ENCODE peak calls at places on chromosomes 4 and X, in four cellular contexts. A is NCI-H2081; K is CD4-positive, alpha-beta memory T cell; B is Kasumi-1. E is an unnamed sample.

GRCh38 chr4:13534344-13535063 is 9.8 kb downstream of the NKX3-2 start:
- DNase-seq in A (no peak), B (no peak), K (no peak), E (no peak)

GRCh38 chrX:48466696-48467095 is 3.4 kb downstream of the SLC38A5 start:
- DNase-seq in A (no peak), K (no peak), B (no peak), E (no peak)

GRCh38 chrX:18424482-18425198 is 768 bp upstream of the CDKL5 start:
- DNase-seq in B (peak), K (peak), A (peak), E (no peak)

GRCh38 chr4:176340871-176341685 is 21.3 kb downstream of the SPCS3 start:
- DNase-seq in B (peak), K (peak), A (peak), E (no peak)

GRCh38 chr4:153641532-153641931 is 42.5 kb upstream of the TLR2 start:
- DNase-seq in B (no peak), A (no peak), K (no peak), E (no peak)

GRCh38 chrX:148599404-148599803 is 99.0 kb downstream of the AFF2 start:
- DNase-seq in K (no peak), B (no peak), A (no peak), E (no peak)

GRCh38 chr4:139833131-139833930 is 167.7 kb downstream of the MGST2 start:
- DNase-seq in K (no peak), A (peak), B (no peak), E (no peak)

GRCh38 chr4:180542445-180543100 is 1700.6 kb upstream of the TENM3 start:
- DNase-seq in A (peak), K (no peak), B (no peak), E (no peak)

GRCh38 chr4:165208741-165209388 is 1.5 kb downstream of the KLHL2 start:
- DNase-seq in B (no peak), K (no peak), A (peak), E (no peak)

GRCh38 chr4:6475492-6476020 is 3.1 kb upstream of the PPP2R2C start:
- DNase-seq in A (no peak), K (no peak), B (no peak), E (no peak)

GRCh38 chr4:105198541-105198940 is 51.9 kb downstream of the TET2 start:
- DNase-seq in A (no peak), B (no peak), K (no peak), E (no peak)

GRCh38 chrX:6226053-6226645 is 2.5 kb downstream of the NLGN4X start:
- DNase-seq in B (no peak), A (no peak), K (no peak), E (no peak)

GRCh38 chr4:143559757-143560147 is 46.2 kb downstream of the SMARCA5 start:
- DNase-seq in A (peak), B (no peak), K (peak), E (no peak)

GRCh38 chr4:79964020-79964714 is 108.9 kb downstream of the ANTXR2 start:
- DNase-seq in B (no peak), K (no peak), A (no peak), E (no peak)

GRCh38 chr4:10832989-10833635 is 148.5 kb upstream of the CLNK start:
- DNase-seq in B (no peak), K (no peak), A (peak), E (no peak)

GRCh38 chr4:158139086-158139485 is 33.7 kb downstream of the GASK1B start:
- DNase-seq in A (no peak), K (no peak), B (no peak), E (no peak)

GRCh38 chrX:22392176-22392814 is 119.6 kb downstream of the CBLL2 start:
- DNase-seq in K (no peak), B (no peak), A (no peak), E (no peak)

GRCh38 chr4:912548-913279 is 19.4 kb downstream of the GAK start:
- DNase-seq in K (no peak), B (no peak), A (no peak), E (no peak)

GRCh38 chrX:71244359-71245128 is 9.4 kb downstream of the ZMYM3 start:
- DNase-seq in K (no peak), B (no peak), A (no peak), E (no peak)

GRCh38 chrX:9357500-9358139 is 107.2 kb upstream of the TBL1X start:
- DNase-seq in A (peak), B (no peak), K (no peak), E (no peak)

GRCh38 chrX:103831342-103831802 is 685 bp downstream of the RAB9B start:
- DNase-seq in B (no peak), A (no peak), K (no peak), E (peak)

GRCh38 chrX:66110112-66110511 is 53.9 kb upstream of the HEPH start:
- DNase-seq in B (peak), K (peak), A (no peak), E (peak)

GRCh38 chr4:137651128-137651527 is 118.8 kb upstream of the PCDH18 start:
- DNase-seq in K (no peak), B (no peak), A (no peak), E (no peak)

GRCh38 chrX:83077606-83078005 is 430.5 kb upstream of the POU3F4 start:
- DNase-seq in K (no peak), A (no peak), B (no peak), E (no peak)

GRCh38 chr4:160848901-160849735 is 1314.7 kb downstream of the FSTL5 start:
- DNase-seq in K (no peak), B (no peak), A (no peak), E (no peak)

GRCh38 chr4:168318266-168318895 is at the start of gene DDX60:
- DNase-seq in K (peak), B (peak), A (peak), E (peak)

GRCh38 chrX:4484266-4484665 is 770.8 kb upstream of the PRKX start:
- DNase-seq in K (no peak), B (no peak), A (no peak), E (no peak)

GRCh38 chrX:1274786-1275185 is 6.2 kb downstream of the CSF2RA start:
- DNase-seq in K (no peak), B (peak), A (no peak), E (peak)

GRCh38 chrX:83469551-83469950 is 38.5 kb upstream of the POU3F4 start:
- DNase-seq in K (peak), B (peak), A (no peak), E (peak)

GRCh38 chr4:81084029-81084428 is 53.5 kb downstream of the BMP3 start:
- DNase-seq in A (no peak), B (no peak), K (no peak), E (no peak)

E was measured in GDM1.